ENCODE peak calls at places on chromosomes 6 and 20, in eight cellular contexts. One of them, this sample, is unnamed.
A peak's percentile ranks its signal among the peaks of the same experiment; 100 is the strongest.

GRCh38 chr6:160534050-160534696 is 129.9 kb downstream of the LPA start:
- DNase-seq in T-helper 1 cell: peak; percentile 45
- DNase-seq in stimulated activated CD8-positive, alpha-beta memory T cell treated with anti-CD3 and anti-CD28 coated beads, Interleukin-15, amount 100 ng/mL, for 24 hours: peak; percentile 16
- DNase-seq in adrenal gland: peak; percentile 57
- DNase-seq in A549: peak; percentile 38
- DNase-seq in stimulated activated naive CD8-positive, alpha-beta T cell treated with anti-CD3 and anti-CD28 coated beads, Interleukin-15, amount 100 ng/mL, for 72 hours: peak; percentile 51
- DNase-seq in Caki2: peak; percentile 44
- DNase-seq in left colon: no peak
- DNase-seq in this sample: peak; percentile 43

GRCh38 chr20:444117-444516 is 18.2 kb downstream of the TBC1D20 start:
- DNase-seq in T-helper 1 cell: no peak
- DNase-seq in stimulated activated CD8-positive, alpha-beta memory T cell treated with anti-CD3 and anti-CD28 coated beads, Interleukin-15, amount 100 ng/mL, for 24 hours: no peak
- DNase-seq in adrenal gland: no peak
- DNase-seq in A549: no peak
- DNase-seq in stimulated activated naive CD8-positive, alpha-beta T cell treated with anti-CD3 and anti-CD28 coated beads, Interleukin-15, amount 100 ng/mL, for 72 hours: no peak
- DNase-seq in Caki2: no peak
- DNase-seq in left colon: no peak
- DNase-seq in this sample: no peak

GRCh38 chr6:16669227-16669626 is 92.0 kb downstream of the ATXN1 start:
- DNase-seq in T-helper 1 cell: peak; percentile 29
- DNase-seq in stimulated activated CD8-positive, alpha-beta memory T cell treated with anti-CD3 and anti-CD28 coated beads, Interleukin-15, amount 100 ng/mL, for 24 hours: no peak
- DNase-seq in adrenal gland: no peak
- DNase-seq in A549: no peak
- DNase-seq in stimulated activated naive CD8-positive, alpha-beta T cell treated with anti-CD3 and anti-CD28 coated beads, Interleukin-15, amount 100 ng/mL, for 72 hours: no peak
- DNase-seq in Caki2: peak; percentile 62
- DNase-seq in left colon: no peak
- DNase-seq in this sample: no peak

GRCh38 chr6:2351807-2352431 is 106.5 kb upstream of the GMDS start:
- DNase-seq in T-helper 1 cell: no peak
- DNase-seq in stimulated activated CD8-positive, alpha-beta memory T cell treated with anti-CD3 and anti-CD28 coated beads, Interleukin-15, amount 100 ng/mL, for 24 hours: no peak
- DNase-seq in adrenal gland: no peak
- DNase-seq in A549: no peak
- DNase-seq in stimulated activated naive CD8-positive, alpha-beta T cell treated with anti-CD3 and anti-CD28 coated beads, Interleukin-15, amount 100 ng/mL, for 72 hours: no peak
- DNase-seq in Caki2: peak; percentile 30
- DNase-seq in left colon: no peak
- DNase-seq in this sample: no peak

GRCh38 chr6:152112503-152113261 is 305.2 kb downstream of the ESR1 start:
- DNase-seq in T-helper 1 cell: no peak
- DNase-seq in stimulated activated CD8-positive, alpha-beta memory T cell treated with anti-CD3 and anti-CD28 coated beads, Interleukin-15, amount 100 ng/mL, for 24 hours: no peak
- DNase-seq in adrenal gland: peak; percentile 75
- DNase-seq in A549: no peak
- DNase-seq in stimulated activated naive CD8-positive, alpha-beta T cell treated with anti-CD3 and anti-CD28 coated beads, Interleukin-15, amount 100 ng/mL, for 72 hours: no peak
- DNase-seq in Caki2: no peak
- DNase-seq in left colon: no peak
- DNase-seq in this sample: peak; percentile 83

GRCh38 chr6:315921-316752 is 23.9 kb downstream of the DUSP22 start:
- DNase-seq in T-helper 1 cell: no peak
- DNase-seq in stimulated activated CD8-positive, alpha-beta memory T cell treated with anti-CD3 and anti-CD28 coated beads, Interleukin-15, amount 100 ng/mL, for 24 hours: no peak
- DNase-seq in adrenal gland: no peak
- DNase-seq in A549: no peak
- DNase-seq in stimulated activated naive CD8-positive, alpha-beta T cell treated with anti-CD3 and anti-CD28 coated beads, Interleukin-15, amount 100 ng/mL, for 72 hours: no peak
- DNase-seq in Caki2: no peak
- DNase-seq in left colon: no peak
- DNase-seq in this sample: no peak

GRCh38 chr20:7971536-7972285 is 31.5 kb upstream of the HAO1 start:
- DNase-seq in T-helper 1 cell: no peak
- DNase-seq in stimulated activated CD8-positive, alpha-beta memory T cell treated with anti-CD3 and anti-CD28 coated beads, Interleukin-15, amount 100 ng/mL, for 24 hours: no peak
- DNase-seq in adrenal gland: no peak
- DNase-seq in A549: no peak
- DNase-seq in stimulated activated naive CD8-positive, alpha-beta T cell treated with anti-CD3 and anti-CD28 coated beads, Interleukin-15, amount 100 ng/mL, for 72 hours: no peak
- DNase-seq in Caki2: no peak
- DNase-seq in left colon: no peak
- DNase-seq in this sample: no peak

GRCh38 chr20:58743929-58744534 is 51.4 kb downstream of the NPEPL1 start:
- DNase-seq in T-helper 1 cell: no peak
- DNase-seq in stimulated activated CD8-positive, alpha-beta memory T cell treated with anti-CD3 and anti-CD28 coated beads, Interleukin-15, amount 100 ng/mL, for 24 hours: no peak
- DNase-seq in adrenal gland: no peak
- DNase-seq in A549: no peak
- DNase-seq in stimulated activated naive CD8-positive, alpha-beta T cell treated with anti-CD3 and anti-CD28 coated beads, Interleukin-15, amount 100 ng/mL, for 72 hours: no peak
- DNase-seq in Caki2: no peak
- DNase-seq in left colon: no peak
- DNase-seq in this sample: no peak

GRCh38 chr6:22821664-22822320 is 252.4 kb downstream of the HDGFL1 start:
- DNase-seq in T-helper 1 cell: no peak
- DNase-seq in stimulated activated CD8-positive, alpha-beta memory T cell treated with anti-CD3 and anti-CD28 coated beads, Interleukin-15, amount 100 ng/mL, for 24 hours: no peak
- DNase-seq in adrenal gland: no peak
- DNase-seq in A549: no peak
- DNase-seq in stimulated activated naive CD8-positive, alpha-beta T cell treated with anti-CD3 and anti-CD28 coated beads, Interleukin-15, amount 100 ng/mL, for 72 hours: no peak
- DNase-seq in Caki2: no peak
- DNase-seq in left colon: no peak
- DNase-seq in this sample: no peak

GRCh38 chr6:33695451-33695855 is 16.0 kb downstream of the UQCC2 start:
- DNase-seq in T-helper 1 cell: no peak
- DNase-seq in stimulated activated CD8-positive, alpha-beta memory T cell treated with anti-CD3 and anti-CD28 coated beads, Interleukin-15, amount 100 ng/mL, for 24 hours: no peak
- DNase-seq in adrenal gland: no peak
- DNase-seq in A549: no peak
- DNase-seq in stimulated activated naive CD8-positive, alpha-beta T cell treated with anti-CD3 and anti-CD28 coated beads, Interleukin-15, amount 100 ng/mL, for 72 hours: no peak
- DNase-seq in Caki2: no peak
- DNase-seq in left colon: no peak
- DNase-seq in this sample: peak; percentile 33

GRCh38 chr20:11949711-11950110 is 32.0 kb downstream of the BTBD3 start:
- DNase-seq in T-helper 1 cell: no peak
- DNase-seq in stimulated activated CD8-positive, alpha-beta memory T cell treated with anti-CD3 and anti-CD28 coated beads, Interleukin-15, amount 100 ng/mL, for 24 hours: no peak
- DNase-seq in adrenal gland: no peak
- DNase-seq in A549: no peak
- DNase-seq in stimulated activated naive CD8-positive, alpha-beta T cell treated with anti-CD3 and anti-CD28 coated beads, Interleukin-15, amount 100 ng/mL, for 72 hours: no peak
- DNase-seq in Caki2: no peak
- DNase-seq in left colon: peak; percentile 33
- DNase-seq in this sample: no peak

GRCh38 chr20:19737025-19737424 is 21.0 kb upstream of the RIN2 start:
- DNase-seq in T-helper 1 cell: no peak
- DNase-seq in stimulated activated CD8-positive, alpha-beta memory T cell treated with anti-CD3 and anti-CD28 coated beads, Interleukin-15, amount 100 ng/mL, for 24 hours: no peak
- DNase-seq in adrenal gland: peak; percentile 34
- DNase-seq in A549: peak; percentile 64
- DNase-seq in stimulated activated naive CD8-positive, alpha-beta T cell treated with anti-CD3 and anti-CD28 coated beads, Interleukin-15, amount 100 ng/mL, for 72 hours: no peak
- DNase-seq in Caki2: no peak
- DNase-seq in left colon: peak; percentile 59
- DNase-seq in this sample: no peak

GRCh38 chr6:138540468-138540867 is 41.2 kb upstream of the NHSL1 start:
- DNase-seq in T-helper 1 cell: no peak
- DNase-seq in stimulated activated CD8-positive, alpha-beta memory T cell treated with anti-CD3 and anti-CD28 coated beads, Interleukin-15, amount 100 ng/mL, for 24 hours: no peak
- DNase-seq in adrenal gland: no peak
- DNase-seq in A549: no peak
- DNase-seq in stimulated activated naive CD8-positive, alpha-beta T cell treated with anti-CD3 and anti-CD28 coated beads, Interleukin-15, amount 100 ng/mL, for 72 hours: no peak
- DNase-seq in Caki2: no peak
- DNase-seq in left colon: no peak
- DNase-seq in this sample: no peak

GRCh38 chr6:156009656-156010055 is 554.0 kb upstream of the NOX3 start:
- DNase-seq in T-helper 1 cell: no peak
- DNase-seq in stimulated activated CD8-positive, alpha-beta memory T cell treated with anti-CD3 and anti-CD28 coated beads, Interleukin-15, amount 100 ng/mL, for 24 hours: no peak
- DNase-seq in adrenal gland: no peak
- DNase-seq in A549: no peak
- DNase-seq in stimulated activated naive CD8-positive, alpha-beta T cell treated with anti-CD3 and anti-CD28 coated beads, Interleukin-15, amount 100 ng/mL, for 72 hours: no peak
- DNase-seq in Caki2: no peak
- DNase-seq in left colon: no peak
- DNase-seq in this sample: no peak

GRCh38 chr6:149082320-149082719 is 235.2 kb upstream of the TAB2 start:
- DNase-seq in T-helper 1 cell: peak; percentile 83
- DNase-seq in stimulated activated CD8-positive, alpha-beta memory T cell treated with anti-CD3 and anti-CD28 coated beads, Interleukin-15, amount 100 ng/mL, for 24 hours: peak; percentile 51
- DNase-seq in adrenal gland: peak; percentile 91
- DNase-seq in A549: peak; percentile 47
- DNase-seq in stimulated activated naive CD8-positive, alpha-beta T cell treated with anti-CD3 and anti-CD28 coated beads, Interleukin-15, amount 100 ng/mL, for 72 hours: peak; percentile 77
- DNase-seq in Caki2: peak; percentile 40
- DNase-seq in left colon: peak; percentile 76
- DNase-seq in this sample: peak; percentile 84

GRCh38 chr6:7215798-7216231 is 97.2 kb downstream of the SSR1 start:
- DNase-seq in T-helper 1 cell: no peak
- DNase-seq in stimulated activated CD8-positive, alpha-beta memory T cell treated with anti-CD3 and anti-CD28 coated beads, Interleukin-15, amount 100 ng/mL, for 24 hours: no peak
- DNase-seq in adrenal gland: no peak
- DNase-seq in A549: no peak
- DNase-seq in stimulated activated naive CD8-positive, alpha-beta T cell treated with anti-CD3 and anti-CD28 coated beads, Interleukin-15, amount 100 ng/mL, for 72 hours: peak; percentile 46
- DNase-seq in Caki2: no peak
- DNase-seq in left colon: no peak
- DNase-seq in this sample: no peak

GRCh38 chr6:71496018-71496800 is 207.6 kb downstream of the OGFRL1 start:
- DNase-seq in T-helper 1 cell: no peak
- DNase-seq in stimulated activated CD8-positive, alpha-beta memory T cell treated with anti-CD3 and anti-CD28 coated beads, Interleukin-15, amount 100 ng/mL, for 24 hours: no peak
- DNase-seq in adrenal gland: no peak
- DNase-seq in A549: no peak
- DNase-seq in stimulated activated naive CD8-positive, alpha-beta T cell treated with anti-CD3 and anti-CD28 coated beads, Interleukin-15, amount 100 ng/mL, for 72 hours: no peak
- DNase-seq in Caki2: no peak
- DNase-seq in left colon: no peak
- DNase-seq in this sample: no peak

GRCh38 chr6:16450821-16451220 is 212.4 kb downstream of the GMPR start:
- DNase-seq in T-helper 1 cell: no peak
- DNase-seq in stimulated activated CD8-positive, alpha-beta memory T cell treated with anti-CD3 and anti-CD28 coated beads, Interleukin-15, amount 100 ng/mL, for 24 hours: no peak
- DNase-seq in adrenal gland: no peak
- DNase-seq in A549: no peak
- DNase-seq in stimulated activated naive CD8-positive, alpha-beta T cell treated with anti-CD3 and anti-CD28 coated beads, Interleukin-15, amount 100 ng/mL, for 72 hours: no peak
- DNase-seq in Caki2: no peak
- DNase-seq in left colon: no peak
- DNase-seq in this sample: no peak

GRCh38 chr20:32132911-32133549 is 23.5 kb downstream of the TM9SF4 start:
- DNase-seq in T-helper 1 cell: no peak
- DNase-seq in stimulated activated CD8-positive, alpha-beta memory T cell treated with anti-CD3 and anti-CD28 coated beads, Interleukin-15, amount 100 ng/mL, for 24 hours: no peak
- DNase-seq in adrenal gland: no peak
- DNase-seq in A549: no peak
- DNase-seq in stimulated activated naive CD8-positive, alpha-beta T cell treated with anti-CD3 and anti-CD28 coated beads, Interleukin-15, amount 100 ng/mL, for 72 hours: no peak
- DNase-seq in Caki2: no peak
- DNase-seq in left colon: no peak
- DNase-seq in this sample: no peak